ENCODE peak calls at places on chromosomes 5 and 9, in seven cellular contexts. M is NCI-H1092 treated with DMSO at 0.1 percent for 48 hours; W is aorta; C is stimulated activated CD4-positive, alpha-beta T cell treated with anti-CD3 and anti-CD28 coated beads, Interleukin-12 subunit alpha, Interleukin-12 subunit beta, amount 100 ng/mL, for 24 hours; E is memory B cell; S is posterior cingulate gyrus; A is nephron progenitor cell. H is an unnamed sample.

GRCh38 chr5:448766-449090 is 5.8 kb downstream of the EXOC3 start:
- DNase-seq in M (no peak), W (no peak), C (no peak), E (no peak), S (no peak), A (no peak), H (no peak)

GRCh38 chr5:110371725-110372041 is 354.8 kb downstream of the TMEM232 start:
- DNase-seq in M (no peak), W (no peak), C (no peak), E (no peak), S (no peak), A (no peak), H (no peak)

GRCh38 chr5:65017636-65018035 is 248.9 kb downstream of the CWC27 start:
- DNase-seq in M (no peak), W (no peak), C (no peak), E (no peak), S (no peak), A (no peak), H (no peak)

GRCh38 chr9:106893088-106893487 is 30.1 kb downstream of the ZNF462 start:
- DNase-seq in M (no peak), W (no peak), C (no peak), E (no peak), S (no peak), A (no peak), H (no peak)

GRCh38 chr5:149337746-149338145 is 7.6 kb upstream of the GRPEL2 start:
- DNase-seq in M (peak), W (no peak), C (no peak), E (no peak), S (no peak), A (no peak), H (no peak)

GRCh38 chr9:137436761-137437600 is 4.2 kb downstream of the ENTPD8 start:
- DNase-seq in M (no peak), W (peak), C (no peak), E (no peak), S (no peak), A (peak), H (no peak)

GRCh38 chr9:85212209-85212608 is 529.5 kb downstream of the AGTPBP1 start:
- DNase-seq in M (no peak), W (no peak), C (no peak), E (no peak), S (no peak), A (no peak), H (no peak)

GRCh38 chr5:72854419-72854818 is 38.0 kb downstream of the TNPO1 start:
- DNase-seq in M (no peak), W (no peak), C (no peak), E (no peak), S (no peak), A (no peak), H (no peak)

GRCh38 chr5:101517795-101518194 is 614.7 kb upstream of the ST8SIA4 start:
- DNase-seq in M (no peak), W (no peak), C (no peak), E (no peak), S (no peak), A (no peak), H (no peak)

GRCh38 chr5:169095976-169096375 is 205.0 kb downstream of the SLIT3 start:
- DNase-seq in M (no peak), W (no peak), C (no peak), E (no peak), S (no peak), A (no peak), H (no peak)

GRCh38 chr5:64939772-64940510 is 171.2 kb downstream of the CWC27 start:
- DNase-seq in M (no peak), W (peak), C (no peak), E (no peak), S (no peak), A (peak), H (peak)

GRCh38 chr5:125719681-125720676 is 703.2 kb upstream of the GRAMD2B start:
- DNase-seq in M (peak), W (no peak), C (no peak), E (no peak), S (no peak), A (no peak), H (no peak)

GRCh38 chr5:92838253-92838652 is 742.8 kb downstream of the NR2F1-AS1 start:
- DNase-seq in M (peak), W (no peak), C (no peak), E (no peak), S (no peak), A (no peak), H (no peak)

GRCh38 chr9:93598647-93599241 is 22.4 kb downstream of the PHF2 start:
- DNase-seq in M (no peak), W (peak), C (no peak), E (no peak), S (peak), A (no peak), H (no peak)

GRCh38 chr5:109701252-109701651 is 11.5 kb downstream of the MAN2A1 start:
- DNase-seq in M (no peak), W (no peak), C (no peak), E (no peak), S (no peak), A (no peak), H (no peak)

GRCh38 chr5:42467572-42467971 is 44.3 kb downstream of the GHR start:
- DNase-seq in M (no peak), W (no peak), C (no peak), E (no peak), S (no peak), A (no peak), H (no peak)

H was measured in NCI-H446.